ENCODE peak calls at places on chromosomes 3 and 15, in four cellular contexts. One of them, this sample, is unnamed.

GRCh38 chr15:96362759-96363678 is 32.5 kb downstream of the NR2F2 start:
- DNase-seq in K562: no peak
- DNase-seq in HL-60: no peak
- DNase-seq in GM12878: no peak
- DNase-seq in this sample: no peak

GRCh38 chr3:185715091-185715490 is 109.8 kb downstream of the IGF2BP2 start:
- DNase-seq in K562: no peak
- DNase-seq in HL-60: no peak
- DNase-seq in GM12878: no peak
- DNase-seq in this sample: no peak

GRCh38 chr3:61768284-61769012 is 207.1 kb downstream of the PTPRG start:
- DNase-seq in K562: no peak
- DNase-seq in HL-60: no peak
- DNase-seq in GM12878: no peak
- DNase-seq in this sample: no peak

GRCh38 chr15:60374209-60374608 is 23.6 kb downstream of the ANXA2 start:
- DNase-seq in K562: no peak
- DNase-seq in HL-60: no peak
- DNase-seq in GM12878: no peak
- DNase-seq in this sample: no peak

GRCh38 chr3:47485812-47486211 is 10.1 kb upstream of the SCAP start:
- DNase-seq in K562: no peak
- DNase-seq in HL-60: no peak
- DNase-seq in GM12878: no peak
- DNase-seq in this sample: no peak

GRCh38 chr3:143648708-143649107 is 199.6 kb downstream of the SLC9A9 start:
- DNase-seq in K562: peak; percentile 28
- DNase-seq in HL-60: no peak
- DNase-seq in GM12878: no peak
- DNase-seq in this sample: no peak

GRCh38 chr3:192054881-192055280 is 593.9 kb downstream of the PYDC2 start:
- DNase-seq in K562: no peak
- DNase-seq in HL-60: no peak
- DNase-seq in GM12878: no peak
- DNase-seq in this sample: no peak

GRCh38 chr15:78000927-78001249 is 76.6 kb downstream of the TBC1D2B start:
- DNase-seq in K562: no peak
- DNase-seq in HL-60: no peak
- DNase-seq in GM12878: no peak
- DNase-seq in this sample: no peak

GRCh38 chr3:156816091-156816793 is 9.9 kb upstream of the LEKR1 start:
- DNase-seq in K562: no peak
- DNase-seq in HL-60: no peak
- DNase-seq in GM12878: no peak
- DNase-seq in this sample: no peak

GRCh38 chr3:61724801-61725200 is 163.4 kb downstream of the PTPRG start:
- DNase-seq in K562: no peak
- DNase-seq in HL-60: no peak
- DNase-seq in GM12878: no peak
- DNase-seq in this sample: no peak

GRCh38 chr15:52252781-52253180 is 42.8 kb downstream of the MYO5C start:
- DNase-seq in K562: no peak
- DNase-seq in HL-60: no peak
- DNase-seq in GM12878: no peak
- DNase-seq in this sample: no peak

GRCh38 chr3:49523756-49524747 is 30.2 kb upstream of the BSN start:
- DNase-seq in K562: no peak
- DNase-seq in HL-60: no peak
- DNase-seq in GM12878: no peak
- DNase-seq in this sample: no peak

GRCh38 chr3:96700322-96701315 is 113.8 kb upstream of the EPHA6 start:
- DNase-seq in K562: no peak
- DNase-seq in HL-60: no peak
- DNase-seq in GM12878: no peak
- DNase-seq in this sample: no peak

GRCh38 chr3:44511238-44511567 is 33.7 kb upstream of the ZNF445 start:
- DNase-seq in K562: no peak
- DNase-seq in HL-60: no peak
- DNase-seq in GM12878: no peak
- DNase-seq in this sample: no peak

GRCh38 chr3:69710153-69710977 is 28.9 kb upstream of the MITF start:
- DNase-seq in K562: no peak
- DNase-seq in HL-60: no peak
- DNase-seq in GM12878: no peak
- DNase-seq in this sample: no peak

GRCh38 chr3:5187920-5188418 is 462 bp downstream of the EDEM1 start:
- DNase-seq in K562: peak; percentile 68
- DNase-seq in HL-60: no peak
- DNase-seq in GM12878: no peak
- DNase-seq in this sample: no peak

GRCh38 chr3:123546133-123546755 is 38.6 kb downstream of the HACD2 start:
- DNase-seq in K562: no peak
- DNase-seq in HL-60: no peak
- DNase-seq in GM12878: no peak
- DNase-seq in this sample: no peak

GRCh38 chr3:108131105-108131794 is 40.4 kb upstream of the CD47 start:
- DNase-seq in K562: no peak
- DNase-seq in HL-60: no peak
- DNase-seq in GM12878: no peak
- DNase-seq in this sample: no peak

GRCh38 chr15:99492275-99492674 is 73.5 kb upstream of the MEF2A start:
- DNase-seq in K562: no peak
- DNase-seq in HL-60: no peak
- DNase-seq in GM12878: no peak
- DNase-seq in this sample: no peak

GRCh38 chr3:21390136-21390535 is 360.9 kb downstream of the ZNF385D start:
- DNase-seq in K562: no peak
- DNase-seq in HL-60: no peak
- DNase-seq in GM12878: no peak
- DNase-seq in this sample: no peak

GRCh38 chr15:34043391-34043790 is 4.4 kb upstream of the AVEN start:
- DNase-seq in K562: no peak
- DNase-seq in HL-60: no peak
- DNase-seq in GM12878: no peak
- DNase-seq in this sample: no peak

GRCh38 chr15:34039506-34040123 is 611 bp upstream of the AVEN start:
- DNase-seq in K562: no peak
- DNase-seq in HL-60: no peak
- DNase-seq in GM12878: peak; percentile 25
- DNase-seq in this sample: no peak

GRCh38 chr15:34038023-34038403 is 991 bp downstream of the AVEN start:
- DNase-seq in K562: no peak
- DNase-seq in HL-60: no peak
- DNase-seq in GM12878: no peak
- DNase-seq in this sample: no peak

GRCh38 chr15:34039180-34039486 is at the start of gene AVEN:
- DNase-seq in K562: no peak
- DNase-seq in HL-60: no peak
- DNase-seq in GM12878: no peak
- DNase-seq in this sample: no peak

GRCh38 chr15:34038404-34039179 is 412 bp downstream of the AVEN start:
- DNase-seq in K562: peak; percentile 71
- DNase-seq in HL-60: peak; percentile 36
- DNase-seq in GM12878: no peak
- DNase-seq in this sample: peak; percentile 64
- TF ChIP-seq POLR2AphosphoS5 in K562: no peak
- TF ChIP-seq POLR2AphosphoS5 in HL-60: peak; percentile 79
- TF ChIP-seq POLR2AphosphoS5 in GM12878: peak; percentile 91
- TF ChIP-seq POLR2AphosphoS5 in this sample: peak; percentile 85

DNA sequence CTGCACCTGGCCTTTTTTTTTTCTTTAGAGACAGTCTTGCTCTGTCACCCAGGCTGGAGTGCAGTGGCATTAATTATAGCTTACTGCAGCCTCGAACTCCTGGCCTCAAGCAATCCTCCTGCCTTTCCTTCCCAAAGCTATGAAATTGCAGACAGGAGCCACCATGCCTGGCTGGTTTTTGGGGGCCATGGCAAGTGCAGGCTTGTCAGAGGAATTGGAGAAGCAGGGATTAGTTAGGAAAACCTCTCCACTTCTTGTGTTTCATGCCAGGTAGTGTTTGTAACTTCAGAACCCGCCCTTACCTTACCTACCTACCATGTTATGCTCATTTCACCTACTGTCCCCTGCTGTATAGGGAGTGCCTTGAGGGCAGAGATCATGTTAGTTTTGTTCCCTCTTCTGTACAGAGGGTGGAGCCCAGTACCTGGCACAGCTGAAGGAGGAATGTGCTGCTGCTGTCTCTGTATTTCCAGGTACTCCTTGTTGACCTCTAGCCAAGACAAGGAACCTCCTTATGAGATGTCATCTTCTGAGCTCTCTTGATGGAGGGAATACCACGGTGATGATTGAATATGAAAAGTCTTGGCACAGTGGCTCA is 43.8 kb downstream of the TRAK1 start:
- DNase-seq in K562: no peak
- DNase-seq in HL-60: no peak
- DNase-seq in GM12878: no peak
- DNase-seq in this sample: no peak
- TF ChIP-seq SPI1 in K562: no peak
- TF ChIP-seq SPI1 in HL-60: no peak
- TF ChIP-seq SPI1 in GM12878: no peak
- TF ChIP-seq SPI1 in this sample: no peak

GRCh38 chr3:66066963-66067617 is 28.4 kb upstream of the MAGI1 start:
- DNase-seq in K562: no peak
- DNase-seq in HL-60: no peak
- DNase-seq in GM12878: no peak
- DNase-seq in this sample: no peak

GRCh38 chr3:66073464-66074141 is 34.9 kb upstream of the MAGI1 start:
- DNase-seq in K562: no peak
- DNase-seq in HL-60: no peak
- DNase-seq in GM12878: no peak
- DNase-seq in this sample: no peak

GRCh38 chr3:66068255-66068654 is 29.5 kb upstream of the MAGI1 start:
- DNase-seq in K562: no peak
- DNase-seq in HL-60: no peak
- DNase-seq in GM12878: no peak
- DNase-seq in this sample: no peak
- TF ChIP-seq POLR2AphosphoS5 in K562: no peak
- TF ChIP-seq POLR2AphosphoS5 in HL-60: no peak
- TF ChIP-seq POLR2AphosphoS5 in GM12878: no peak
- TF ChIP-seq POLR2AphosphoS5 in this sample: no peak

GRCh38 chr3:46393554-46394434 is 13.1 kb downstream of the CCR5AS start:
- DNase-seq in K562: peak; percentile 42
- DNase-seq in HL-60: peak; percentile 94
- DNase-seq in GM12878: no peak
- DNase-seq in this sample: no peak
- TF ChIP-seq SPI1 in K562: no peak
- TF ChIP-seq SPI1 in HL-60: no peak
- TF ChIP-seq SPI1 in GM12878: no peak
- TF ChIP-seq SPI1 in this sample: no peak

GRCh38 chr3:37245003-37245402 is 70.6 kb upstream of the LRRFIP2 start:
- DNase-seq in K562: no peak
- DNase-seq in HL-60: no peak
- DNase-seq in GM12878: no peak
- DNase-seq in this sample: no peak

GRCh38 chr3:37241880-37242279 is 67.5 kb upstream of the LRRFIP2 start:
- DNase-seq in K562: no peak
- DNase-seq in HL-60: no peak
- DNase-seq in GM12878: no peak
- DNase-seq in this sample: no peak

GRCh38 chr3:37247398-37248114 is 73.2 kb upstream of the LRRFIP2 start:
- DNase-seq in K562: no peak
- DNase-seq in HL-60: no peak
- DNase-seq in GM12878: no peak
- DNase-seq in this sample: no peak

GRCh38 chr3:37240170-37240945 is 66.0 kb upstream of the LRRFIP2 start:
- DNase-seq in K562: no peak
- DNase-seq in HL-60: no peak
- DNase-seq in GM12878: no peak
- DNase-seq in this sample: no peak

GRCh38 chr3:37243811-37244748 is 69.7 kb upstream of the LRRFIP2 start:
- DNase-seq in K562: peak; percentile 58
- DNase-seq in HL-60: no peak
- DNase-seq in GM12878: no peak
- DNase-seq in this sample: peak; percentile 22
- TF ChIP-seq POLR2AphosphoS5 in K562: peak; percentile 45
- TF ChIP-seq POLR2AphosphoS5 in HL-60: peak; percentile 40
- TF ChIP-seq POLR2AphosphoS5 in GM12878: no peak
- TF ChIP-seq POLR2AphosphoS5 in this sample: no peak

GRCh38 chr3:124918524-124918923 is 16.0 kb downstream of the MUC13 start:
- DNase-seq in K562: no peak
- DNase-seq in HL-60: no peak
- DNase-seq in GM12878: no peak
- DNase-seq in this sample: no peak
- TF ChIP-seq SPI1 in K562: no peak
- TF ChIP-seq SPI1 in HL-60: no peak
- TF ChIP-seq SPI1 in GM12878: no peak
- TF ChIP-seq SPI1 in this sample: no peak

This sample was measured in GM12891.